ENCODE peak calls at places on chromosomes 4 and X, in nine cellular contexts. P is ovary, M is sigmoid colon, Z is Panc1, R is lung, W is cardiac muscle cell, T is lower lobe of right lung, X is fibroblast of pulmonary artery, Y is dorsolateral prefrontal cortex. O is an unnamed sample.

GRCh38 chr4:52983563-52984303 is 121.6 kb downstream of the RASL11B start:
- DNase-seq in P (no peak), M (no peak), Z (peak), R (no peak), W (peak), T (no peak), X (peak), Y (no peak), O (peak)

GRCh38 chr4:36283912-36284465 is 2.6 kb downstream of the DTHD1 start:
- DNase-seq in P (no peak), M (no peak), Z (no peak), R (no peak), W (no peak), T (no peak), X (no peak), Y (no peak), O (no peak)

GRCh38 chrX:154732421-154733071 is 18.3 kb downstream of the GAB3 start:
- DNase-seq in P (no peak), M (no peak), Z (peak), R (no peak), W (peak), T (no peak), X (peak), Y (no peak), O (no peak)

GRCh38 chrX:153772608-153773217 is 8.1 kb upstream of the SRPK3 start:
- DNase-seq in P (no peak), M (no peak), Z (no peak), R (no peak), W (no peak), T (no peak), X (no peak), Y (peak), O (no peak)

GRCh38 chr4:94354474-94354896 is 11.8 kb upstream of the HPGDS start:
- DNase-seq in P (no peak), M (no peak), Z (no peak), R (no peak), W (no peak), T (no peak), X (no peak), Y (no peak), O (no peak)

GRCh38 chrX:149010899-149011224 is 494.2 kb downstream of the IDS start:
- DNase-seq in P (no peak), M (no peak), Z (no peak), R (no peak), W (no peak), T (no peak), X (no peak), Y (no peak), O (no peak)

GRCh38 chrX:134431894-134432293 is 28.1 kb upstream of the HPRT1 start:
- DNase-seq in P (no peak), M (no peak), Z (no peak), R (no peak), W (peak), T (no peak), X (peak), Y (no peak), O (no peak)

GRCh38 chrX:1449581-1450149 is 3.0 kb downstream of the ASMTL start:
- DNase-seq in P (no peak), M (no peak), Z (no peak), R (peak), W (no peak), T (no peak), X (no peak), Y (no peak), O (no peak)

GRCh38 chr4:67762091-67762490 is 7.9 kb upstream of the GNRHR start:
- DNase-seq in P (no peak), M (no peak), Z (no peak), R (no peak), W (peak), T (no peak), X (peak), Y (no peak), O (no peak)

GRCh38 chr4:23999714-24000113 is 109.9 kb upstream of the PPARGC1A start:
- DNase-seq in P (no peak), M (no peak), Z (no peak), R (no peak), W (no peak), T (no peak), X (no peak), Y (no peak), O (no peak)

GRCh38 chr4:101398807-101399206 is 51.5 kb upstream of the PPP3CA start:
- DNase-seq in P (no peak), M (no peak), Z (no peak), R (no peak), W (no peak), T (no peak), X (no peak), Y (no peak), O (no peak)

GRCh38 chr4:122577808-122578781 is 42.8 kb downstream of the IL21 start:
- DNase-seq in P (no peak), M (no peak), Z (no peak), R (no peak), W (peak), T (no peak), X (peak), Y (no peak), O (peak)

GRCh38 chrX:153408221-153408721 is 3.0 kb upstream of the ZFP92 start:
- DNase-seq in P (no peak), M (no peak), Z (no peak), R (no peak), W (no peak), T (no peak), X (no peak), Y (no peak), O (no peak)

GRCh38 chr4:146465628-146466027 is 56.1 kb downstream of the SLC10A7 start:
- DNase-seq in P (no peak), M (no peak), Z (no peak), R (no peak), W (no peak), T (no peak), X (no peak), Y (no peak), O (no peak)

GRCh38 chr4:154044118-154044517 is 255.2 kb upstream of the SFRP2 start:
- DNase-seq in P (no peak), M (no peak), Z (no peak), R (no peak), W (no peak), T (no peak), X (no peak), Y (no peak), O (no peak)

GRCh38 chr4:95599777-95600436 is 51.1 kb upstream of the UNC5C start:
- DNase-seq in P (no peak), M (no peak), Z (no peak), R (no peak), W (peak), T (no peak), X (no peak), Y (no peak), O (no peak)

GRCh38 chr4:5158391-5158770 is 107.1 kb downstream of the STK32B start:
- DNase-seq in P (no peak), M (no peak), Z (no peak), R (peak), W (no peak), T (no peak), X (no peak), Y (no peak), O (no peak)

GRCh38 chr4:153513596-153513995 is 47.4 kb downstream of the TMEM131L start:
- DNase-seq in P (no peak), M (no peak), Z (no peak), R (no peak), W (peak), T (no peak), X (peak), Y (no peak), O (no peak)

GRCh38 chr4:72302981-72303704 is 265.9 kb downstream of the ADAMTS3 start:
- DNase-seq in P (peak), M (no peak), Z (no peak), R (peak), W (peak), T (no peak), X (peak), Y (no peak), O (peak)

GRCh38 chrX:148270499-148270898 is 229.9 kb upstream of the AFF2 start:
- DNase-seq in P (no peak), M (no peak), Z (no peak), R (no peak), W (no peak), T (no peak), X (no peak), Y (no peak), O (peak)

GRCh38 chr4:3340703-3341088 is 47.9 kb downstream of the RGS12 start:
- DNase-seq in P (no peak), M (no peak), Z (no peak), R (peak), W (no peak), T (peak), X (no peak), Y (no peak), O (no peak)

GRCh38 chr4:182478475-182478874 is 235.3 kb downstream of the TENM3 start:
- DNase-seq in P (no peak), M (no peak), Z (no peak), R (no peak), W (peak), T (no peak), X (peak), Y (no peak), O (peak)

GRCh38 chrX:21657318-21658151 is 595 bp downstream of the KLHL34 start:
- DNase-seq in P (no peak), M (no peak), Z (no peak), R (no peak), W (no peak), T (no peak), X (no peak), Y (no peak), O (no peak)

GRCh38 chrX:12975670-12975965 is 708 bp downstream of the TMSB4X start:
- DNase-seq in P (peak), M (no peak), Z (no peak), R (no peak), W (no peak), T (peak), X (no peak), Y (no peak), O (no peak)

GRCh38 chr4:85419103-85419502 is 55.8 kb upstream of the ARHGAP24 start:
- DNase-seq in P (no peak), M (no peak), Z (no peak), R (no peak), W (no peak), T (no peak), X (no peak), Y (no peak), O (no peak)

GRCh38 chr4:138835833-138836521 is 179.6 kb upstream of the NOCT start:
- DNase-seq in P (no peak), M (no peak), Z (no peak), R (no peak), W (peak), T (no peak), X (peak), Y (no peak), O (no peak)

GRCh38 chr4:184421558-184422155 is 52.7 kb downstream of the IRF2 start:
- DNase-seq in P (no peak), M (no peak), Z (no peak), R (no peak), W (no peak), T (no peak), X (no peak), Y (no peak), O (no peak)

GRCh38 chr4:2914220-2915126 is 48.7 kb downstream of the NOP14 start:
- DNase-seq in P (no peak), M (no peak), Z (no peak), R (peak), W (no peak), T (no peak), X (no peak), Y (no peak), O (no peak)

GRCh38 chr4:32073542-32073941 is 1353.4 kb downstream of the PCDH7 start:
- DNase-seq in P (no peak), M (no peak), Z (no peak), R (no peak), W (no peak), T (no peak), X (no peak), Y (no peak), O (no peak)

GRCh38 chr4:5078015-5078414 is 26.7 kb downstream of the STK32B start:
- DNase-seq in P (no peak), M (no peak), Z (no peak), R (no peak), W (no peak), T (no peak), X (no peak), Y (no peak), O (no peak)

GRCh38 chr4:1775731-1776500 is 17.2 kb upstream of the FGFR3 start:
- DNase-seq in P (no peak), M (no peak), Z (no peak), R (no peak), W (no peak), T (no peak), X (no peak), Y (peak), O (peak)

GRCh38 chr4:140038031-140038533 is 115.9 kb downstream of the MAML3 start:
- DNase-seq in P (no peak), M (no peak), Z (no peak), R (no peak), W (no peak), T (no peak), X (peak), Y (no peak), O (no peak)

GRCh38 chrX:115679460-115679859 is 118.5 kb downstream of the PLS3 start:
- DNase-seq in P (no peak), M (no peak), Z (no peak), R (no peak), W (peak), T (no peak), X (peak), Y (no peak), O (no peak)

GRCh38 chr4:85684676-85685075 is 209.7 kb downstream of the ARHGAP24 start:
- DNase-seq in P (no peak), M (no peak), Z (no peak), R (no peak), W (no peak), T (no peak), X (no peak), Y (no peak), O (no peak)

GRCh38 chr4:89836031-89836777 is 757 bp downstream of the SNCA start:
- DNase-seq in P (peak), M (no peak), Z (no peak), R (no peak), W (peak), T (no peak), X (no peak), Y (no peak), O (no peak)

GRCh38 chrX:119410027-119410819 is 11.1 kb downstream of the SLC25A43 start:
- DNase-seq in P (peak), M (peak), Z (no peak), R (peak), W (peak), T (peak), X (peak), Y (no peak), O (no peak)

GRCh38 chr4:173530326-173531062 is 465 bp upstream of the HAND2 start:
- DNase-seq in P (no peak), M (peak), Z (no peak), R (no peak), W (peak), T (no peak), X (peak), Y (no peak), O (no peak)

GRCh38 chr4:54091637-54092404 is 8.1 kb upstream of the GSX2 start:
- DNase-seq in P (peak), M (peak), Z (no peak), R (peak), W (peak), T (peak), X (peak), Y (peak), O (peak)

GRCh38 chrX:149830192-149830873 is 48.6 kb downstream of the MAGEA9 start:
- DNase-seq in P (no peak), M (no peak), Z (no peak), R (no peak), W (peak), T (no peak), X (peak), Y (no peak), O (no peak)

GRCh38 chr4:118033148-118034060 is 882 bp upstream of the NDST3 start:
- DNase-seq in P (peak), M (peak), Z (no peak), R (peak), W (peak), T (peak), X (peak), Y (peak), O (no peak)
- H3K4me3 ChIP-seq in P (peak), M (peak), Z (peak), R (peak), W (peak), T (peak), X (peak), Y (peak), O (no peak)

GRCh38 chr4:79763486-79764075 is 309.4 kb downstream of the ANTXR2 start:
- DNase-seq in P (no peak), M (no peak), Z (no peak), R (no peak), W (no peak), T (no peak), X (no peak), Y (no peak), O (no peak)
- TF ChIP-seq CTCF in P (no peak), M (no peak), Z (no peak), R (no peak), W (no peak), T (no peak), X (no peak), Y (no peak), O (no peak)

GRCh38 chrX:104136241-104137019 is 20.4 kb downstream of the SLC25A53 start:
- DNase-seq in P (peak), M (peak), Z (peak), R (peak), W (peak), T (no peak), X (peak), Y (peak), O (peak)
- H3K4me3 ChIP-seq in P (peak), M (peak), Z (peak), R (peak), W (peak), T (peak), X (peak), Y (peak), O (no peak)

GRCh38 chr4:56978750-56979303 is at the start of gene POLR2B:
- DNase-seq in P (peak), M (peak), Z (peak), R (peak), W (peak), T (peak), X (peak), Y (peak), O (peak)

GRCh38 chr4:56976878-56977320 is 507 bp downstream of the NOA1 start:
- DNase-seq in P (peak), M (peak), Z (no peak), R (peak), W (no peak), T (peak), X (no peak), Y (peak), O (peak)

GRCh38 chr4:56976283-56976877 is 1.0 kb downstream of the NOA1 start:
- DNase-seq in P (peak), M (no peak), Z (no peak), R (no peak), W (peak), T (no peak), X (no peak), Y (no peak), O (peak)

GRCh38 chr4:56979674-56980073 is 978 bp downstream of the POLR2B start:
- DNase-seq in P (no peak), M (no peak), Z (no peak), R (no peak), W (peak), T (no peak), X (peak), Y (no peak), O (peak)

GRCh38 chr4:56977321-56978012 is at the start of gene NOA1:
- DNase-seq in P (peak), M (peak), Z (peak), R (peak), W (peak), T (peak), X (peak), Y (peak), O (peak)
- TF ChIP-seq CTCF in P (no peak), M (no peak), Z (no peak), R (no peak), W (no peak), T (no peak), X (no peak), Y (no peak), O (no peak)

DNA sequence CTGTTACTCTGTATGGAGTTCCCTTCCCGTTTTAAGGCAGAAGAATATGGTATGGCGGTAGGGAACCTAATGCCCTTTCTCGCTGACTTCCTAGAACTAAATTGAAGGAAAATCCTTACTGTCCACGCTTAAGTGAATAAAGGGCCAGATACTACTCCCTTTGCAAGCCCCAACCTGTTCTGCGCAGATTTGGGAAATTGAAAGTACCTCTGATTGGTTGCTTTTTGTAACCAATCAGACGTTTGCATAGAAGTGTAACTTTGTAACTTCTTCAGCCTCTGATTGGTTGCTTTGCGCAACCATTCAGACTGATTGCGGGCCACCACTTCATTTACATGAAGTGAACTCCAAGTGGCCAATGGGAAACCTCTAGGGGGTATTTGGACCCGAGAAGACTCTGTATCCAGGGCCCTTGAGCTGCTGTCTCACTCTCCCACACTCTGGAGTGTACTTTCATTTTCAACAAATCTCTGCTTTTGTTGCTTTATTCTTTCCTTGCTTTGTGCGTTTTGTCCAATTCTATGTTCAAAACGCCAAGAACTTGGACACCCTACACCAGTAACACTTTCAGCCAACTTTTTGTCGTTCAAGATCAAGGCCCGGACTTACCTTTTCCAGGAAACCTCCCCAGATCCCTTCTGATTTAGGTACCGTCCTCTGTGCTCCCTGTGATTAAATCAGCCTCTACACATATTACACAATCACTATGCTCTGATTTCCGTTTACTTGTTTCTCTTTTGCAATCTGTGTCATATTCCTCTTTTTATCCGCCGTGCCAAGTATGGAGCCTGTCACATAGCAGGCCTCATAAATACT is 1.0 kb upstream of the TMEM33 start:
- DNase-seq in P (no peak), M (no peak), Z (peak), R (peak), W (peak), T (peak), X (no peak), Y (no peak), O (no peak)
- H3K4me3 ChIP-seq in P (peak), M (peak), Z (peak), R (no peak), W (peak), T (peak), X (no peak), Y (peak), O (peak)

DNA sequence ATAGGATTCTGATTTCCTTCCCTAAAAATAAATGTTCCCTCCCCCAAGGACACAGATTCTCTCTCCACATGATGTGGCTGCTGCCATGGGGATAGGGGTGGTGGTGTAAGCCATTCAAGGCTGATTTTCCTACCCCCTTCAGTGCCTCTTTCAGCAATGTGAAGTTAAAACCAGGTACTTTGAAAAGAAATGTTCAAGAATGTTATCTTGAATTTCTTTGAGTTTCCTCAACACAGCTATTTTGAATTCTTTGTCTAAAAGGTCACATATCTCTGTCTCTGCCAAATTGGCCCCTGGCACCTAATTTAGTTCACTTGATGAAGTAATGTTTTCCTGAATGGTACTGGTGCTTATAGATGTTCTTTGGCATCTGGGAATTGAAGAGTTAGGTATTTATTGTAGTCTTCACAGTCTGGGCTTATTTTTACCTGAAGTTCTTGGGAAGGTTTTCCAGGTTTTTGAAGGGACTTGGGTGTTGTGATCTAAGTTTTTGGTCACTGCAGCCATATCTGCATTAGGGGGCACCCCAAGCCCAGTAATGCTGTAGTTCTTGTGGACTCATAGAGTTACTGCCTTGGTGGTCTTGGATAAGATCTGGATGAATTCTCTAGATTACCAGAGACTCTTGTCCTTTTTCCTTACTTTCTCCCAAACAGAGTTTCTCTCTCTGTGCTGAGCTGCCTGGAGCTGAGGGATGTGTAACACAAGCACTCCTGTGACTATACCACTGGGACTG is 7.6 kb upstream of the DIPK2B start:
- DNase-seq in P (no peak), M (no peak), Z (no peak), R (no peak), W (no peak), T (no peak), X (no peak), Y (no peak), O (no peak)
- TF ChIP-seq CTCF in P (no peak), M (no peak), Z (no peak), R (no peak), W (no peak), T (no peak), X (no peak), Y (no peak), O (peak)